ENCODE peak calls at places on chromosomes 7 and 10, in eight cellular contexts. One of them, this sample, is unnamed.

GRCh38 chr7:134892002-134892693 is 94.2 kb upstream of the AGBL3 start:
- DNase-seq in AML-193: no peak
- DNase-seq in activated T-cell treated with anti-CD3 and anti-CD28 coated beads for 4 hours: no peak
- DNase-seq in tibial artery: no peak
- DNase-seq in RWPE1: no peak
- DNase-seq in activated CD4-positive, alpha-beta T cell treated with anti-CD3 and anti-CD28 coated beads for 36 hours: no peak
- DNase-seq in activated T-helper 9 cell treated with anti-CD3 and anti-CD28 coated beads, Interleukin-2, amount 50 U/mL, for 16 hours: no peak
- DNase-seq in ovary: no peak
- DNase-seq in this sample: no peak

GRCh38 chr7:99193527-99194214 is 14.2 kb downstream of the KPNA7 start:
- DNase-seq in activated T-helper 9 cell treated with anti-CD3 and anti-CD28 coated beads, Interleukin-2, amount 50 U/mL, for 16 hours: no peak
- DNase-seq in tibial artery: no peak
- DNase-seq in activated CD4-positive, alpha-beta T cell treated with anti-CD3 and anti-CD28 coated beads for 36 hours: no peak
- DNase-seq in RWPE1: peak
- DNase-seq in AML-193: no peak
- DNase-seq in ovary: no peak
- DNase-seq in activated T-cell treated with anti-CD3 and anti-CD28 coated beads for 4 hours: no peak
- DNase-seq in this sample: no peak

GRCh38 chr7:14018751-14019150 is 29.3 kb upstream of the ETV1 start:
- DNase-seq in activated T-cell treated with anti-CD3 and anti-CD28 coated beads for 4 hours: no peak
- DNase-seq in RWPE1: no peak
- DNase-seq in AML-193: no peak
- DNase-seq in tibial artery: no peak
- DNase-seq in activated T-helper 9 cell treated with anti-CD3 and anti-CD28 coated beads, Interleukin-2, amount 50 U/mL, for 16 hours: no peak
- DNase-seq in ovary: no peak
- DNase-seq in activated CD4-positive, alpha-beta T cell treated with anti-CD3 and anti-CD28 coated beads for 36 hours: no peak
- DNase-seq in this sample: no peak

GRCh38 chr7:5596046-5596895 is 172.6 kb upstream of the TNRC18 start:
- DNase-seq in tibial artery: peak
- DNase-seq in activated CD4-positive, alpha-beta T cell treated with anti-CD3 and anti-CD28 coated beads for 36 hours: peak
- DNase-seq in RWPE1: peak
- DNase-seq in ovary: peak
- DNase-seq in activated T-helper 9 cell treated with anti-CD3 and anti-CD28 coated beads, Interleukin-2, amount 50 U/mL, for 16 hours: peak
- DNase-seq in AML-193: peak
- DNase-seq in activated T-cell treated with anti-CD3 and anti-CD28 coated beads for 4 hours: peak
- DNase-seq in this sample: peak

GRCh38 chr10:121455377-121455776 is 142.9 kb downstream of the FGFR2 start:
- DNase-seq in tibial artery: no peak
- DNase-seq in RWPE1: no peak
- DNase-seq in activated T-helper 9 cell treated with anti-CD3 and anti-CD28 coated beads, Interleukin-2, amount 50 U/mL, for 16 hours: no peak
- DNase-seq in AML-193: no peak
- DNase-seq in activated CD4-positive, alpha-beta T cell treated with anti-CD3 and anti-CD28 coated beads for 36 hours: no peak
- DNase-seq in ovary: no peak
- DNase-seq in activated T-cell treated with anti-CD3 and anti-CD28 coated beads for 4 hours: no peak
- DNase-seq in this sample: no peak

GRCh38 chr10:14247650-14248258 is 83.0 kb downstream of the FRMD4A start:
- DNase-seq in ovary: peak
- DNase-seq in activated T-helper 9 cell treated with anti-CD3 and anti-CD28 coated beads, Interleukin-2, amount 50 U/mL, for 16 hours: no peak
- DNase-seq in tibial artery: no peak
- DNase-seq in RWPE1: no peak
- DNase-seq in activated CD4-positive, alpha-beta T cell treated with anti-CD3 and anti-CD28 coated beads for 36 hours: no peak
- DNase-seq in activated T-cell treated with anti-CD3 and anti-CD28 coated beads for 4 hours: no peak
- DNase-seq in AML-193: no peak
- DNase-seq in this sample: no peak

GRCh38 chr10:43471146-43471545 is 34.2 kb downstream of the ZNF487 start:
- DNase-seq in activated T-helper 9 cell treated with anti-CD3 and anti-CD28 coated beads, Interleukin-2, amount 50 U/mL, for 16 hours: no peak
- DNase-seq in activated T-cell treated with anti-CD3 and anti-CD28 coated beads for 4 hours: no peak
- DNase-seq in AML-193: no peak
- DNase-seq in ovary: no peak
- DNase-seq in activated CD4-positive, alpha-beta T cell treated with anti-CD3 and anti-CD28 coated beads for 36 hours: no peak
- DNase-seq in RWPE1: no peak
- DNase-seq in tibial artery: no peak
- DNase-seq in this sample: no peak

GRCh38 chr10:12643279-12643678 is 293.9 kb downstream of the CAMK1D start:
- DNase-seq in activated CD4-positive, alpha-beta T cell treated with anti-CD3 and anti-CD28 coated beads for 36 hours: no peak
- DNase-seq in activated T-helper 9 cell treated with anti-CD3 and anti-CD28 coated beads, Interleukin-2, amount 50 U/mL, for 16 hours: no peak
- DNase-seq in activated T-cell treated with anti-CD3 and anti-CD28 coated beads for 4 hours: no peak
- DNase-seq in ovary: no peak
- DNase-seq in RWPE1: no peak
- DNase-seq in AML-193: no peak
- DNase-seq in tibial artery: no peak
- DNase-seq in this sample: no peak